ENCODE peak calls at places on chromosome 19, in eight cellular contexts. C is stimulated activated CD8-positive, alpha-beta memory T cell treated with anti-CD3 and anti-CD28 coated beads, Interleukin-15, amount 100 ng/mL, for 4 hours; R is NCI-H1105; T is WERI-Rb-1; E is NCI-H1694 treated with DMSO at 0.1 percent for 48 hours; O is activated CD4-positive, alpha-beta T cell treated with anti-CD3 and anti-CD28 coated beads, Interleukin-2, amount 50 U/mL, for 24 hours; X is epithelial cell of esophagus; I is AG08396. Q is an unnamed sample.

GRCh38 chr19:38190793-38191192 is 33.2 kb downstream of the DPF1 start:
- DNase-seq in I (no peak), O (no peak), X (no peak), C (no peak), T (no peak), R (no peak), E (no peak), Q (no peak)

GRCh38 chr19:806815-807421 is 9.7 kb downstream of the PTBP1 start:
- DNase-seq in T (no peak), X (no peak), O (no peak), E (no peak), C (no peak), R (no peak), I (peak; percentile 13), Q (no peak)

GRCh38 chr19:10142701-10143375 is 23.1 kb upstream of the EIF3G start:
- DNase-seq in I (no peak), O (peak; percentile 10), R (no peak), T (no peak), C (no peak), E (no peak), X (no peak), Q (no peak)

GRCh38 chr19:17248011-17248776 is 2.5 kb upstream of the NR2F6 start:
- DNase-seq in X (peak; percentile 68), R (peak; percentile 15), C (no peak), T (peak; percentile 95), E (no peak), O (no peak), I (no peak), Q (no peak)

GRCh38 chr19:47124937-47125668 is 5.5 kb upstream of the SAE1 start:
- DNase-seq in E (peak; percentile 86), R (peak; percentile 75), X (peak; percentile 82), C (no peak), O (peak; percentile 27), I (peak; percentile 60), T (peak; percentile 32), Q (peak; percentile 82)

GRCh38 chr19:16888629-16889371 is at the start of gene F2RL3:
- DNase-seq in E (no peak), O (no peak), T (no peak), X (no peak), R (no peak), I (peak; percentile 36), C (no peak), Q (no peak)

GRCh38 chr19:4391701-4392543 is 8.4 kb downstream of the SH3GL1 start:
- DNase-seq in C (no peak), R (no peak), X (peak; percentile 59), O (no peak), I (no peak), E (no peak), T (no peak), Q (no peak)

GRCh38 chr19:40358773-40359172 is 10.3 kb downstream of the PLD3 start:
- DNase-seq in T (no peak), R (no peak), C (no peak), I (no peak), E (no peak), X (no peak), O (no peak), Q (peak; percentile 76)

GRCh38 chr19:17677002-17677401 is 11.2 kb downstream of the UNC13A start:
- DNase-seq in I (no peak), O (no peak), C (no peak), R (no peak), X (peak; percentile 16), T (peak; percentile 55), E (no peak), Q (peak; percentile 58)

GRCh38 chr19:7944177-7944761 is 803 bp upstream of the TIMM44 start:
- DNase-seq in T (peak; percentile 86), X (peak; percentile 92), I (peak; percentile 84), R (peak; percentile 85), E (peak; percentile 82), C (peak; percentile 61), O (peak; percentile 83), Q (peak; percentile 95)

GRCh38 chr19:15549581-15549980 is 41.3 kb downstream of the CYP4F22 start:
- DNase-seq in C (no peak), I (no peak), E (no peak), R (no peak), T (no peak), O (no peak), X (no peak), Q (no peak)

GRCh38 chr19:55437410-55437809 is 5.7 kb downstream of the SHISA7 start:
- DNase-seq in C (no peak), O (no peak), X (peak; percentile 74), R (no peak), T (no peak), E (no peak), I (peak; percentile 88), Q (peak; percentile 83)

Q was measured in Karpas-422.